ENCODE peak calls at places on chromosomes 1 and 21, in seven cellular contexts. A is GM23338, D is hepatocyte, J is HCT116, H is MM.1S, E is neural progenitor cell, M is PC-3. C is an unnamed sample. For H3K79me2, the result is how much of the 10 kb centered on the place peaks cover.

GRCh38 chr1:157226739-157227138 is 88.5 kb upstream of the ETV3 start:
- DNase-seq in H (no peak), M (no peak), J (no peak), D (no peak), A (no peak), E (no peak), C (no peak)

GRCh38 chr1:176696109-176696508 is 233.1 kb downstream of the PAPPA2 start:
- DNase-seq in D (peak), M (peak), A (peak), H (peak), J (no peak), E (peak), C (peak)

GRCh38 chr1:44660176-44660575 is 14.1 kb downstream of the TMEM53 start:
- DNase-seq in A (no peak), D (no peak), J (no peak), H (no peak), M (no peak), E (no peak), C (no peak)

GRCh38 chr21:27275294-27275927 is 308.5 kb upstream of the ADAMTS5 start:
- DNase-seq in A (no peak), M (peak), D (peak), J (no peak), E (no peak), H (no peak), C (peak)

GRCh38 chr1:1137256-1138045 is 21.6 kb upstream of the C1orf159 start:
- DNase-seq in J (no peak), A (no peak), D (no peak), M (no peak), H (peak), E (no peak), C (no peak)

GRCh38 chr1:28091043-28091781 is 2.8 kb upstream of the EYA3 start:
- DNase-seq in J (peak), A (peak), D (peak), M (peak), H (peak), E (peak), C (peak)

GRCh38 chr1:41525891-41526587 is 41.6 kb upstream of the EDN2 start:
- DNase-seq in J (no peak), D (no peak), H (no peak), A (no peak), M (no peak), E (no peak), C (no peak)

GRCh38 chr1:116218922-116219321 is 107.7 kb downstream of the MAB21L3 start:
- DNase-seq in E (no peak), M (no peak), H (no peak), A (no peak), J (no peak), D (no peak), C (no peak)

GRCh38 chr1:85244271-85245053 is 15.0 kb downstream of the C1orf52 start:
- DNase-seq in D (peak), J (no peak), A (no peak), M (peak), H (no peak), E (no peak), C (peak)

GRCh38 chr1:222896630-222897526 is 82.0 kb downstream of the DISP1 start:
- DNase-seq in M (peak), J (no peak), H (no peak), D (no peak), E (no peak), A (no peak), C (peak)

GRCh38 chr1:160625725-160626498 is 20.9 kb downstream of the SLAMF1 start:
- DNase-seq in A (no peak), J (no peak), D (no peak), E (no peak), H (no peak), M (no peak), C (no peak)

GRCh38 chr1:159900755-159901335 is 880 bp upstream of the CFAP45 start:
- DNase-seq in D (no peak), E (no peak), J (no peak), H (no peak), A (no peak), M (no peak), C (no peak)

GRCh38 chr1:9360371-9361064 is 67.8 kb downstream of the SPSB1 start:
- DNase-seq in H (no peak), M (no peak), A (no peak), J (no peak), D (no peak), E (no peak), C (no peak)

GRCh38 chr1:6471086-6471841 is 5.3 kb upstream of the TNFRSF25 start:
- DNase-seq in J (peak), M (no peak), A (peak), H (no peak), E (no peak), D (no peak), C (no peak)

GRCh38 chr1:67719329-67720196 is 34.6 kb downstream of the GADD45A start:
- DNase-seq in E (no peak), D (no peak), M (no peak), J (no peak), H (no peak), A (no peak), C (no peak)

GRCh38 chr21:33578959-33579542 is 9.4 kb downstream of the DONSON start:
- DNase-seq in D (no peak), A (no peak), J (no peak), M (peak), H (no peak), E (no peak), C (peak)

GRCh38 chr1:13766906-13767564 is 67.0 kb downstream of the PRDM2 start:
- DNase-seq in M (peak), D (no peak), H (no peak), J (no peak), A (no peak), E (no peak), C (peak)

GRCh38 chr1:29290414-29290980 is 54.2 kb downstream of the PTPRU start:
- DNase-seq in D (peak), M (no peak), A (no peak), E (no peak), J (no peak), H (no peak), C (peak)

GRCh38 chr1:57003398-57004139 is 37.8 kb upstream of the C8B start:
- DNase-seq in D (no peak), M (no peak), A (no peak), J (no peak), H (no peak), E (no peak), C (no peak)

GRCh38 chr1:173295391-173295790 is 88.3 kb upstream of the TNFSF4 start:
- DNase-seq in D (no peak), E (no peak), H (no peak), M (no peak), A (no peak), J (no peak), C (peak)

GRCh38 chr21:29078884-29079765 is 5.7 kb upstream of the CCT8 start:
- DNase-seq in H (peak), J (no peak), E (no peak), A (no peak), D (no peak), M (peak), C (no peak)

GRCh38 chr1:44408181-44409018 is 3.3 kb downstream of the RNF220 start:
- DNase-seq in E (peak), D (peak), H (peak), A (peak), M (no peak), J (no peak), C (no peak)

GRCh38 chr1:194813109-194813508 is 1626.7 kb upstream of the B3GALT2 start:
- DNase-seq in H (no peak), E (no peak), A (no peak), D (peak), M (peak), J (no peak), C (no peak)

GRCh38 chr21:38438476-38438893 is 59.8 kb downstream of the ERG start:
- DNase-seq in H (no peak), A (no peak), E (no peak), J (no peak), D (peak), M (peak), C (peak)

GRCh38 chr1:174469687-174470086 is 21.9 kb downstream of the GPR52 start:
- DNase-seq in E (no peak), A (no peak), H (no peak), J (no peak), D (no peak), M (no peak), C (no peak)

GRCh38 chr1:29793101-29793546 is 556.8 kb downstream of the PTPRU start:
- DNase-seq in M (peak), D (peak), E (peak), J (peak), A (peak), H (peak), C (peak)

GRCh38 chr1:172514108-172514507 is 18.8 kb upstream of the SUCO start:
- DNase-seq in D (no peak), E (no peak), M (no peak), H (no peak), A (no peak), J (no peak), C (no peak)

GRCh38 chr21:33022489-33022827 is 3.3 kb upstream of the OLIG2 start:
- DNase-seq in D (no peak), J (no peak), A (no peak), E (no peak), M (no peak), H (no peak), C (no peak)

GRCh38 chr1:199264283-199264682 is 625.4 kb downstream of the PTPRC start:
- DNase-seq in A (no peak), E (no peak), H (no peak), D (no peak), J (no peak), M (no peak), C (no peak)

GRCh38 chr21:15206514-15206913 is 141.7 kb upstream of the NRIP1 start:
- DNase-seq in H (no peak), D (no peak), J (no peak), A (no peak), M (no peak), E (no peak), C (no peak)

GRCh38 chr1:90722874-90723273 is 5.8 kb upstream of the BARHL2 start:
- DNase-seq in H (no peak), D (no peak), J (no peak), E (no peak), M (no peak), A (no peak), C (no peak)

GRCh38 chr1:156673387-156674121 is 3.7 kb downstream of the NES start:
- DNase-seq in A (peak), J (no peak), D (peak), M (no peak), H (no peak), E (peak), C (no peak)

GRCh38 chr21:33299181-33299752 is 25.5 kb upstream of the IFNAR1 start:
- DNase-seq in E (no peak), A (peak), J (no peak), M (peak), H (peak), D (no peak), C (no peak)

GRCh38 chr1:234990874-234991801 is 137.5 kb downstream of the TOMM20 start:
- DNase-seq in D (no peak), J (no peak), M (no peak), E (no peak), H (no peak), A (no peak), C (no peak)

GRCh38 chr21:26966978-26967913 is at the start of gene ADAMTS5:
- DNase-seq in E (peak), D (peak), J (no peak), A (peak), H (no peak), M (peak), C (peak)

GRCh38 chr1:225949041-225949440 is 8.0 kb upstream of the LEFTY2 start:
- DNase-seq in M (no peak), A (no peak), J (no peak), H (no peak), E (peak), D (no peak), C (no peak)

GRCh38 chr1:204354579-204354978 is 5.2 kb downstream of the PLEKHA6 start:
- DNase-seq in D (no peak), E (no peak), A (no peak), M (no peak), H (no peak), J (no peak), C (no peak)

GRCh38 chr1:119219711-119220110 is 79.3 kb upstream of the WARS2 start:
- DNase-seq in J (no peak), A (no peak), H (no peak), D (no peak), M (no peak), E (no peak), C (no peak)

GRCh38 chr1:236038034-236038433 is 26.9 kb downstream of the NID1 start:
- DNase-seq in M (no peak), D (no peak), H (no peak), A (no peak), J (no peak), E (no peak), C (no peak)
- H3K79me2 ChIP-seq in M (under half), D (under half), H (under half), A (under half), J (under half), E (under half), C (under half)

GRCh38 chr1:227299688-227300087 is 18.6 kb downstream of the CDC42BPA start:
- DNase-seq in E (no peak), M (peak), H (no peak), J (no peak), A (no peak), D (no peak), C (peak)

GRCh38 chr1:227298532-227299174 is 19.6 kb downstream of the CDC42BPA start:
- DNase-seq in D (no peak), E (no peak), J (no peak), M (no peak), H (peak), A (no peak), C (peak)

GRCh38 chr1:227300682-227301081 is 17.6 kb downstream of the CDC42BPA start:
- DNase-seq in H (no peak), M (no peak), A (no peak), D (no peak), J (no peak), E (no peak), C (no peak)

GRCh38 chr1:227297073-227297793 is 21.1 kb downstream of the CDC42BPA start:
- DNase-seq in D (no peak), H (no peak), A (no peak), J (no peak), E (no peak), M (no peak), C (no peak)

GRCh38 chr1:227299238-227299637 is 19.1 kb downstream of the CDC42BPA start:
- DNase-seq in D (no peak), A (no peak), H (no peak), M (peak), E (no peak), J (no peak), C (peak)
- TF ChIP-seq EZH2phosphoT487 in D (no peak), A (no peak), H (no peak), M (no peak), E (no peak), J (no peak), C (no peak)

DNA sequence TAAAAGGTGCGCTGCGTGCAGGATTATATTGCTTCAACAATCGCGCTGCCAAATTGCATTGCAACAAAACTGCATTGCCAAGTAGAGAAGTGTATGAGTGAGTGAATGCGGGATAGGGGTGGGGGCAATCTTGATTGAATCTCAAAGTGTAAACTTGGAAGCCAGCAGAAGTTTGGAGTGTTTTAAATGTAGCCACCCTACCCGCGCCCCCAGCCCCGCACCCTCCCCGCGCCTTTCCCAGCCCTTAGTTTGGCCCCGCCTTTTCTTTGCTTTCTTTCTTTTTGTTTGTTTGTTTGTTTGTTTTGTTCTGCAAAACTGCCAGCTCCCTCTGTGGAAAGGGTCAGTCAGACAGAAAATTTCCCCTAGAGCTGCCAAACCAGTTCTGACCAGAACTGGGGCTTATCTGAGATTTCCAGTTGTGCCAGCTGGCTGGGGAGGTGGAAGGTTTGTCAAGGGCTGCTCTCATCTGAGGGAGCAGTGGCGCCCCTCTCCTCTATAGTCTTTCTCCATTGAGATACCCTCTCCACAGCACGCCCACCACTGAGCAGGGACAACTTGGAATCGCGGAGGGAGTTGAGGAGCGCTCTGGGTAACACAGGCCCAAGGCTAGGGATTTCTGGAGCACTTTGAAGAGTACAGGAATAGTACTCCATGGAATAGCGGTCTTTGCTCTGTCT is 666 bp upstream of the BEND5 start:
- DNase-seq in A (peak), E (peak), D (peak), J (no peak), H (no peak), M (peak), C (peak)
- TF ChIP-seq EZH2 in A (no peak), E (no peak), D (no peak), J (no peak), H (no peak), M (no peak), C (no peak)

DNA sequence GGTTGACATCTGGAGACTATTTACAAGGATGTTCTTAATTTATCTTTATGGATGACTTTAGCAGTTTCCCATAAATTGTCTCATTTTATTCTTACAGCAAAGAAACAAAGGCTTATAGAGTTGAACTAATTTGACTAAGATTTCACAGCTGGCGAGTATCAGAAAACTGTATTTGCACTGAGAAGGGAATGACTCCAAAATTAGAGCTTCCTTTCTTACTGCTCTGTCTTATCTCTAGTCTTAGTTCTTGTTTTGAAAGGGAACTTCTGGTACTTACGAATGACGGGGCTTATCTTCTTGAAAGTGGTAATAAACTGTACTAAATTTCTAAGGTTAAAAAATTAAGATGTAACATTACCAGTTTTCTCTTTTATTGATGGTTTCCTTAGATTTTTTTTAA is 13.6 kb downstream of the CNST start:
- DNase-seq in J (no peak), A (no peak), M (no peak), H (peak), E (no peak), D (no peak), C (no peak)
- H3K79me2 ChIP-seq in J (half or more), A (half or more), M (under half), H (half or more), E (under half), D (half or more), C (half or more)

GRCh38 chr1:98677288-98677687 is 15.8 kb downstream of the SNX7 start:
- DNase-seq in J (no peak), A (no peak), M (peak), D (no peak), E (no peak), H (no peak), C (peak)
- TF ChIP-seq EZH2phosphoT487 in J (no peak), A (no peak), M (no peak), D (no peak), E (no peak), H (no peak), C (no peak)

DNA sequence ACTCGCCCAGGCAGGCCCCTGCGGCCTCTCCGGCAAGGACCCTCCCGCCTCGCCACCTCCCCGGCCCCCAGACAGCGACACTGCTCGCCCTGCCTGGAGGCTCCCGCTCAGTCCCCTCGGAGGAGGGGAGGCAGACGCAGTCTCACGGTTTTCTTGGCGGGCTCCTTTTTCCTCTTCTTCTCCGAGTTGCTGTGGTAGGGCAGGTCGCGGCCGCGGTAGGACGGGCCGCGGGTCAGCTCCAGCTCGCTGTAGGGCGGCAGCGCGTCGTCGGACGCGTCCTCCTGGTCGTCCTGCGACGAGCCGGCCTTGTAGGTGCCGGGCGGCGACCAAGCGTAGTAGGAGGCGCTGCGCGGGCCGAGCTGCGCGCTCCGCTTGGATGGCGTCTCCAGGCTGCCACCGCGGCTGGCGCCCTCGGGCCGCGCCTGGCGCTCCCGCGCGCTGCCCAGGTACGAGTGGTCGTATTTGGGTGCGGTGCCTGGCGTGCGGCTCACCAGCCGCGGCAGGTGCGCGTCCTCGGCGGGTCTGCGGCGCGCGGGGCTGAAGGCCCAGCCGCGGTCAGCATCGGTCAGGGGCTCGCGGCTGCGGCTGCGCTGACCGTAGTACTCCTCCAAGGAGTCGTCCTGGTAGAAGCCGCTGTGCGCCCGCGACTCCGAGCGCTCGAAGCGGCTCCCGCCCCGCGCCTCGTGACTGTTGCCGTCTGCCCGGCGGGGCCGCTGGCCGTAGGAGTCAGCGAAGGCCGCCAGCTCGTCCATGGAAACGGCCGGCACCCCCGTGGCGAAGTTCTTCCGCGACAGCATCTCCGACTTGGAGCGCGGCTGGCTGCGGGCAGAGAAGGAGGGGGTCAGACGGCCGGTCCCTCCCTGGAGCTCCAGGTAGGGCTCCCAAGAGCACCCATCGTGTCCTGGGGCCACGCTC is 44.8 kb upstream of the TADA1 start:
- DNase-seq in H (no peak), A (peak), D (peak), M (no peak), J (no peak), E (peak), C (peak)
- TF ChIP-seq EZH2 in H (no peak), A (peak), D (peak), M (no peak), J (no peak), E (peak), C (no peak)

GRCh38 chr21:41921089-41921819 is 32.6 kb downstream of the C2CD2 start:
- DNase-seq in H (no peak), E (no peak), M (no peak), D (no peak), A (no peak), J (no peak), C (no peak)
- H3K79me2 ChIP-seq in H (under half), E (under half), M (under half), D (under half), A (under half), J (under half), C (under half)